ENCODE peak calls at places on chromosomes 2 and 18, in six cellular contexts. T is germinal center; S is lower lobe of right lung; W is NCI-H187; P is stimulated activated CD4-positive, alpha-beta T cell treated with anti-CD3 and anti-CD28 coated beads, Interleukin-12 subunit alpha, Interleukin-12 subunit beta, amount 100 ng/mL, for 24 hours; Z is NCI-H1105. E is an unnamed sample.

GRCh38 chr2:224561234-224562005 is 23.7 kb downstream of the CUL3 start:
- DNase-seq in T (peak), S (no peak), W (no peak), P (no peak), Z (no peak), E (no peak)

GRCh38 chr2:177187631-177188312 is 24.8 kb upstream of the HNRNPA3 start:
- DNase-seq in T (no peak), S (no peak), W (no peak), P (no peak), Z (no peak), E (no peak)

GRCh38 chr18:61248589-61248988 is 84.6 kb upstream of the CDH20 start:
- DNase-seq in T (no peak), S (no peak), W (no peak), P (no peak), Z (no peak), E (no peak)

GRCh38 chr18:58046087-58046793 is 2.2 kb downstream of the NEDD4L start:
- DNase-seq in T (no peak), S (no peak), W (no peak), P (no peak), Z (no peak), E (no peak)

GRCh38 chr18:68417166-68417776 is 297.6 kb downstream of the TMX3 start:
- DNase-seq in T (no peak), S (no peak), W (no peak), P (no peak), Z (no peak), E (no peak)

GRCh38 chr2:160584972-160585494 is 91.4 kb upstream of the RBMS1 start:
- DNase-seq in T (no peak), S (no peak), W (no peak), P (no peak), Z (no peak), E (no peak)

GRCh38 chr18:12741351-12741750 is 38.5 kb downstream of the PSMG2 start:
- DNase-seq in T (no peak), S (no peak), W (peak), P (no peak), Z (peak), E (no peak)

GRCh38 chr2:151716721-151717120 is 17.6 kb downstream of the NEB start:
- DNase-seq in T (no peak), S (no peak), W (no peak), P (no peak), Z (no peak), E (no peak)

GRCh38 chr2:235856820-235857185 is 311.4 kb downstream of the GBX2 start:
- DNase-seq in T (no peak), S (no peak), W (no peak), P (no peak), Z (no peak), E (no peak)

GRCh38 chr2:133107436-133107835 is 437.4 kb upstream of the LYPD1 start:
- DNase-seq in T (no peak), S (no peak), W (no peak), P (no peak), Z (no peak), E (no peak)

GRCh38 chr2:36373149-36373880 is 17.7 kb downstream of the CRIM1 start:
- DNase-seq in T (no peak), S (no peak), W (no peak), P (no peak), Z (no peak), E (no peak)

GRCh38 chr2:69222984-69223658 is 163.9 kb downstream of the GFPT1 start:
- DNase-seq in T (no peak), S (no peak), W (peak), P (no peak), Z (no peak), E (no peak)

GRCh38 chr2:100367163-100367562 is 44.9 kb upstream of the LONRF2 start:
- DNase-seq in T (no peak), S (no peak), W (no peak), P (no peak), Z (no peak), E (no peak)

GRCh38 chr2:239756392-239757153 is 268.6 kb downstream of the NDUFA10 start:
- DNase-seq in T (no peak), S (no peak), W (no peak), P (no peak), Z (no peak), E (no peak)

GRCh38 chr2:128693630-128694029 is 375.0 kb upstream of the HS6ST1 start:
- DNase-seq in T (no peak), S (no peak), W (no peak), P (no peak), Z (no peak), E (no peak)

GRCh38 chr2:105032476-105032875 is 5.4 kb upstream of the MRPS9 start:
- DNase-seq in T (no peak), S (no peak), W (no peak), P (no peak), Z (no peak), E (no peak)

GRCh38 chr2:1930376-1930775 is 186.1 kb upstream of the PXDN start:
- DNase-seq in T (no peak), S (no peak), W (no peak), P (no peak), Z (no peak), E (no peak)

GRCh38 chr2:138727956-138728355 is 52.2 kb downstream of the NXPH2 start:
- DNase-seq in T (no peak), S (no peak), W (no peak), P (no peak), Z (no peak), E (no peak)

GRCh38 chr2:236794074-236794473 is 224.4 kb downstream of the ACKR3 start:
- DNase-seq in T (no peak), S (no peak), W (no peak), P (no peak), Z (no peak), E (no peak)

GRCh38 chr2:158723921-158724802 is 71.0 kb upstream of the DAPL1 start:
- DNase-seq in T (no peak), S (no peak), W (peak), P (no peak), Z (peak), E (no peak)

GRCh38 chr2:118846667-118847446 is 591 bp downstream of the EN1 start:
- DNase-seq in T (no peak), S (no peak), W (no peak), P (no peak), Z (peak), E (no peak)

GRCh38 chr2:209642146-209642815 is 129.4 kb upstream of the UNC80 start:
- DNase-seq in T (no peak), S (no peak), W (no peak), P (no peak), Z (no peak), E (no peak)

GRCh38 chr2:172938713-172939375 is 136.8 kb upstream of the MAP3K20 start:
- DNase-seq in T (no peak), S (no peak), W (no peak), P (no peak), Z (no peak), E (no peak)

GRCh38 chr2:72147303-72147970 is at the start of gene CYP26B1:
- DNase-seq in T (no peak), S (peak), W (no peak), P (no peak), Z (no peak), E (no peak)

GRCh38 chr2:60565472-60565871 is 12.0 kb upstream of the BCL11A start:
- DNase-seq in T (peak), S (no peak), W (no peak), P (no peak), Z (no peak), E (peak)

GRCh38 chr2:85421706-85422457 is 3.4 kb downstream of the SH2D6 start:
- DNase-seq in T (no peak), S (no peak), W (no peak), P (no peak), Z (no peak), E (no peak)

GRCh38 chr2:15640291-15640711 is 48.6 kb downstream of the DDX1 start:
- DNase-seq in T (no peak), S (no peak), W (no peak), P (no peak), Z (no peak), E (no peak)

GRCh38 chr2:6823111-6823510 is 42.6 kb downstream of the CMPK2 start:
- DNase-seq in T (no peak), S (no peak), W (no peak), P (no peak), Z (no peak), E (no peak)

GRCh38 chr2:98732430-98733051 is 1.6 kb upstream of the MGAT4A start:
- DNase-seq in T (no peak), S (no peak), W (no peak), P (no peak), Z (no peak), E (no peak)

E was measured in NCI-H446.